ENCODE peak calls at places on chromosomes 5 and 9, in four cellular contexts. T is breast epithelium, Z is iPS-NIHi11, S is dorsolateral prefrontal cortex. L is an unnamed sample.

GRCh38 chr5:43007246-43007910 is 32.7 kb downstream of the ANXA2R start:
- DNase-seq in T (no peak), Z (peak), S (peak), L (peak)

GRCh38 chr9:136660971-136661540 is 1.7 kb upstream of the EGFL7 start:
- DNase-seq in T (no peak), Z (no peak), S (no peak), L (no peak)

GRCh38 chr5:138336952-138337684 is 948 bp upstream of the FAM53C start:
- DNase-seq in T (peak), Z (peak), S (no peak), L (no peak)

GRCh38 chr5:6389946-6390530 is 11.7 kb upstream of the MED10 start:
- DNase-seq in T (no peak), Z (no peak), S (no peak), L (no peak)

GRCh38 chr5:169299146-169299545 is 1.8 kb downstream of the SLIT3 start:
- DNase-seq in T (no peak), Z (no peak), S (no peak), L (peak)

GRCh38 chr5:124478139-124478737 is 268.2 kb downstream of the ZNF608 start:
- DNase-seq in T (no peak), Z (no peak), S (no peak), L (no peak)

GRCh38 chr5:102617187-102617856 is 118.5 kb upstream of the SLCO6A1 start:
- DNase-seq in T (no peak), Z (no peak), S (no peak), L (no peak)

GRCh38 chr9:6902423-6902822 is 144.7 kb downstream of the KDM4C start:
- DNase-seq in T (no peak), Z (no peak), S (no peak), L (no peak)

GRCh38 chr5:82635561-82636288 is 357.6 kb upstream of the RPS23 start:
- DNase-seq in T (no peak), Z (no peak), S (no peak), L (no peak)

GRCh38 chr5:123617561-123617960 is 105.6 kb downstream of the CSNK1G3 start:
- DNase-seq in T (no peak), Z (no peak), S (no peak), L (no peak)

GRCh38 chr5:174910245-174910737 is 185.9 kb downstream of the MSX2 start:
- DNase-seq in T (peak), Z (peak), S (peak), L (peak)

GRCh38 chr9:98540476-98540875 is 168.3 kb downstream of the GABBR2 start:
- DNase-seq in T (no peak), Z (no peak), S (no peak), L (no peak)

GRCh38 chr5:154308457-154309360 is 118.2 kb downstream of the GALNT10 start:
- DNase-seq in T (no peak), Z (no peak), S (no peak), L (no peak)

GRCh38 chr5:129094924-129095797 is 612 bp downstream of the ISOC1 start:
- DNase-seq in T (peak), Z (peak), S (peak), L (peak)

GRCh38 chr9:75891277-75892167 is 1.0 kb downstream of the PCSK5 start:
- DNase-seq in T (no peak), Z (peak), S (peak), L (peak)

GRCh38 chr9:127578952-127579853 is 32.9 kb upstream of the STXBP1 start:
- DNase-seq in T (peak), Z (peak), S (peak), L (peak)

GRCh38 chr5:35230043-35230611 is at the start of gene PRLR:
- DNase-seq in T (peak), Z (peak), S (no peak), L (no peak)

GRCh38 chr9:115715656-115716055 is 437.9 kb upstream of the PAPPA start:
- DNase-seq in T (no peak), Z (no peak), S (no peak), L (no peak)

GRCh38 chr5:82676663-82677062 is 398.5 kb upstream of the RPS23 start:
- DNase-seq in T (no peak), Z (no peak), S (no peak), L (no peak)

GRCh38 chr9:126564716-126565115 is 49.0 kb upstream of the LMX1B start:
- DNase-seq in T (no peak), Z (no peak), S (no peak), L (no peak)

GRCh38 chr5:82918311-82919031 is 158.7 kb downstream of the TMEM167A start:
- DNase-seq in T (no peak), Z (no peak), S (no peak), L (no peak)

GRCh38 chr5:16964821-16965220 is 28.7 kb upstream of the MYO10 start:
- DNase-seq in T (no peak), Z (no peak), S (no peak), L (no peak)

L was measured in C1 segment of cervical spinal cord.